ENCODE peak calls at places on chromosomes 7 and 10, in seven cellular contexts. N is stimulated activated CD8-positive, alpha-beta memory T cell treated with anti-CD3 and anti-CD28 coated beads, Interleukin-4, amount 100 ng/mL, for 4 hours; T is stimulated activated CD4-positive, alpha-beta T cell treated with anti-CD3 and anti-CD28 coated beads, Interleukin-4, amount 100 ng/mL, for 48 hours; J is HFFc6; G is GM12892; P is iris pigment epithelial cell; H is neural crest cell. K is an unnamed sample.

GRCh38 chr7:77917500-77918262 is 119.1 kb downstream of the PHTF2 start:
- DNase-seq in G (no peak), J (no peak), H (no peak), N (no peak), P (no peak), T (no peak), K (no peak)

GRCh38 chr10:50554381-50554994 is 69.3 kb downstream of the SGMS1 start:
- DNase-seq in T (no peak), N (no peak), P (no peak), J (no peak), G (no peak), H (no peak), K (no peak)

GRCh38 chr7:46716926-46717325 is 795.9 kb upstream of the IGFBP3 start:
- DNase-seq in G (no peak), J (no peak), N (no peak), P (no peak), H (no peak), T (no peak), K (no peak)

GRCh38 chr10:130236711-130237110 is 100.5 kb downstream of the GLRX3 start:
- DNase-seq in J (no peak), P (no peak), H (no peak), N (no peak), T (no peak), G (no peak), K (no peak)

GRCh38 chr10:123807444-123808035 is 84.1 kb downstream of the CPXM2 start:
- DNase-seq in G (no peak), J (no peak), N (no peak), H (no peak), P (peak), T (no peak), K (no peak)

GRCh38 chr10:93436577-93436976 is 45.6 kb downstream of the MYOF start:
- DNase-seq in P (peak), J (peak), H (no peak), N (no peak), G (no peak), T (no peak), K (peak)

GRCh38 chr7:132066776-132067175 is 509.5 kb downstream of the PLXNA4 start:
- DNase-seq in G (no peak), N (no peak), T (no peak), H (no peak), J (peak), P (peak), K (peak)

GRCh38 chr10:80131499-80131901 is 1.0 kb upstream of the PLAC9 start:
- DNase-seq in N (no peak), T (no peak), P (no peak), G (no peak), H (no peak), J (no peak), K (no peak)

GRCh38 chr10:2963889-2964631 is 103.3 kb upstream of the PFKP start:
- DNase-seq in P (no peak), N (no peak), J (no peak), G (no peak), H (no peak), T (no peak), K (no peak)

GRCh38 chr7:151426906-151427704 is 12.8 kb downstream of the CRYGN start:
- DNase-seq in N (no peak), P (no peak), J (no peak), T (no peak), G (no peak), H (no peak), K (no peak)

GRCh38 chr7:18815261-18815840 is 302.1 kb downstream of the TWIST1 start:
- DNase-seq in P (no peak), H (no peak), T (no peak), J (no peak), G (no peak), N (no peak), K (no peak)

GRCh38 chr10:483266-483665 is 206.2 kb downstream of the DIP2C start:
- DNase-seq in T (no peak), H (no peak), G (no peak), P (no peak), J (no peak), N (no peak), K (no peak)

GRCh38 chr10:35579726-35580420 is 25.3 kb upstream of the GJD4 start:
- DNase-seq in N (no peak), H (no peak), J (no peak), G (no peak), T (no peak), P (no peak), K (no peak)

GRCh38 chr7:39633563-39634550 is 10.5 kb downstream of the RALA start:
- DNase-seq in G (no peak), N (no peak), T (no peak), H (no peak), J (no peak), P (no peak), K (no peak)

GRCh38 chr10:116079355-116079754 is 193.7 kb downstream of the GFRA1 start:
- DNase-seq in N (no peak), T (no peak), G (no peak), J (no peak), H (no peak), P (no peak), K (no peak)

GRCh38 chr10:42609872-42610271 is 28.5 kb downstream of the ZNF33B start:
- DNase-seq in H (no peak), T (no peak), N (no peak), G (no peak), J (no peak), P (no peak), K (no peak)

GRCh38 chr7:50837965-50838364 is 55.3 kb upstream of the GRB10 start:
- DNase-seq in N (no peak), G (no peak), T (no peak), H (no peak), P (peak), J (peak), K (peak)

GRCh38 chr10:90871279-90871760 is 454 bp upstream of the RPP30 start:
- DNase-seq in P (peak), J (peak), N (no peak), T (no peak), G (no peak), H (peak), K (no peak)

GRCh38 chr10:17751781-17752445 is at the start of gene TMEM236:
- DNase-seq in J (no peak), N (no peak), G (no peak), H (no peak), T (no peak), P (no peak), K (no peak)

GRCh38 chr7:150974468-150975391 is 3.4 kb downstream of the KCNH2 start:
- DNase-seq in T (peak), J (no peak), G (peak), H (no peak), P (no peak), N (peak), K (no peak)

GRCh38 chr7:28076421-28077163 is 104.0 kb downstream of the JAZF1 start:
- DNase-seq in P (no peak), H (no peak), G (no peak), J (no peak), T (no peak), N (no peak), K (no peak)

GRCh38 chr7:85823379-85823778 is 636.5 kb upstream of the SEMA3D start:
- DNase-seq in P (no peak), H (no peak), J (no peak), N (no peak), T (no peak), G (no peak), K (no peak)

GRCh38 chr10:2908851-2909630 is 158.3 kb upstream of the PFKP start:
- DNase-seq in P (no peak), G (no peak), H (no peak), J (no peak), N (no peak), T (peak), K (no peak)

GRCh38 chr7:87627634-87627994 is 584 bp upstream of the RUNDC3B start:
- DNase-seq in G (no peak), T (no peak), N (no peak), P (peak), H (no peak), J (no peak), K (no peak)

GRCh38 chr10:79342295-79342761 is 4.9 kb upstream of the PPIF start:
- DNase-seq in G (no peak), T (no peak), P (no peak), N (no peak), H (no peak), J (no peak), K (no peak)

GRCh38 chr7:731440-732085 is 4.5 kb upstream of the PRKAR1B start:
- DNase-seq in J (no peak), G (no peak), T (no peak), H (no peak), N (no peak), P (no peak), K (no peak)

GRCh38 chr7:28587211-28587610 is 174.9 kb downstream of the CREB5 start:
- DNase-seq in J (no peak), N (no peak), G (no peak), P (peak), T (no peak), H (no peak), K (no peak)

GRCh38 chr7:24197852-24198251 is 86.1 kb upstream of the NPY start:
- DNase-seq in T (no peak), P (peak), H (no peak), J (no peak), N (no peak), G (no peak), K (no peak)

GRCh38 chr7:18210382-18210781 is 182.7 kb upstream of the PRPS1L1 start:
- DNase-seq in G (no peak), P (no peak), J (no peak), T (no peak), H (no peak), N (no peak), K (no peak)

GRCh38 chr7:49579408-49579807 is 194.0 kb upstream of the VWC2 start:
- DNase-seq in T (no peak), G (no peak), H (no peak), P (no peak), J (no peak), N (no peak), K (no peak)

GRCh38 chr7:71165708-71166107 is 33.8 kb downstream of the GALNT17 start:
- DNase-seq in T (no peak), N (no peak), G (no peak), J (no peak), H (no peak), P (no peak), K (no peak)

K was measured in hepatic stellate cell.